ENCODE peak calls at places on chromosomes 1 and 21, in ten cellular contexts. P is suprapubic skin; O is mesendoderm; F is CD8-positive, alpha-beta T cell; V is upper lobe of right lung; Q is thoracic aorta; H is tibial artery; W is fibroblast of lung; I is heart left ventricle; E is cardiac muscle cell. G is an unnamed sample. For H3K4me1, the result is how much of the 10 kb centered on the place peaks cover.

GRCh38 chr1:210922666-210923065 is 211.3 kb downstream of the KCNH1 start:
- DNase-seq in P (no peak), O (no peak), F (no peak), V (no peak), Q (no peak), H (no peak), W (no peak), I (no peak), E (no peak), G (no peak)

GRCh38 chr21:37644666-37645065 is 271.6 kb downstream of the KCNJ6 start:
- DNase-seq in P (no peak), O (peak), F (no peak), V (no peak), Q (no peak), H (no peak), W (no peak), I (no peak), E (peak), G (no peak)

GRCh38 chr1:4027492-4028138 is 127.5 kb upstream of the C1orf174 start:
- DNase-seq in P (no peak), O (no peak), F (no peak), V (no peak), Q (no peak), H (no peak), W (no peak), I (no peak), E (no peak), G (no peak)

GRCh38 chr1:41151846-41152245 is 90.3 kb downstream of the SCMH1 start:
- DNase-seq in P (no peak), O (peak), F (no peak), V (no peak), Q (no peak), H (no peak), W (no peak), I (no peak), E (peak), G (no peak)

GRCh38 chr1:234851450-234852438 is 241.8 kb upstream of the IRF2BP2 start:
- DNase-seq in P (no peak), O (peak), F (no peak), V (no peak), Q (no peak), H (no peak), W (no peak), I (no peak), E (peak), G (no peak)

GRCh38 chr1:198326915-198327314 is 170.1 kb downstream of the NEK7 start:
- DNase-seq in P (no peak), O (no peak), F (no peak), V (no peak), Q (no peak), H (no peak), W (no peak), I (no peak), E (no peak), G (no peak)

GRCh38 chr1:76075877-76076276 is 1.3 kb downstream of the ST6GALNAC3 start:
- DNase-seq in P (no peak), O (no peak), F (no peak), V (no peak), Q (no peak), H (no peak), W (peak), I (no peak), E (peak), G (no peak)

GRCh38 chr1:185670187-185670627 is 64.0 kb upstream of the HMCN1 start:
- DNase-seq in P (no peak), O (peak), F (peak), V (no peak), Q (no peak), H (no peak), W (peak), I (peak), E (peak), G (peak)

GRCh38 chr1:46533179-46533864 is 18.1 kb downstream of the KNCN start:
- DNase-seq in P (no peak), O (no peak), F (peak), V (peak), Q (no peak), H (peak), W (peak), I (no peak), E (peak), G (no peak)

GRCh38 chr21:33112670-33113596 is 43.0 kb downstream of the OLIG1 start:
- DNase-seq in P (no peak), O (no peak), F (no peak), V (no peak), Q (no peak), H (no peak), W (no peak), I (no peak), E (no peak), G (no peak)

GRCh38 chr1:113405573-113405972 is 15.3 kb downstream of the MAGI3 start:
- DNase-seq in P (no peak), O (no peak), F (no peak), V (no peak), Q (no peak), H (no peak), W (no peak), I (no peak), E (no peak), G (no peak)

GRCh38 chr1:70205437-70206118 is at the start of gene LRRC40:
- DNase-seq in P (peak), O (peak), F (peak), V (peak), Q (peak), H (peak), W (peak), I (peak), E (peak), G (peak)

GRCh38 chr1:70205076-70205436 is 323 bp downstream of the LRRC40 start:
- DNase-seq in P (no peak), O (no peak), F (peak), V (no peak), Q (no peak), H (no peak), W (no peak), I (no peak), E (no peak), G (no peak)

GRCh38 chr1:70202173-70202758 is 3.1 kb downstream of the LRRC40 start:
- DNase-seq in P (no peak), O (no peak), F (no peak), V (no peak), Q (no peak), H (no peak), W (no peak), I (no peak), E (no peak), G (no peak)

GRCh38 chr1:70204139-70204538 is 1.2 kb downstream of the LRRC40 start:
- DNase-seq in P (no peak), O (no peak), F (no peak), V (no peak), Q (no peak), H (no peak), W (no peak), I (no peak), E (no peak), G (no peak)

GRCh38 chr1:70204578-70204977 is 801 bp downstream of the LRRC40 start:
- DNase-seq in P (no peak), O (peak), F (no peak), V (no peak), Q (no peak), H (no peak), W (peak), I (no peak), E (no peak), G (no peak)
- H3K4me1 ChIP-seq in P (under half), O (under half), F (under half), V (under half), Q (under half), H (under half), W (under half), I (under half), E (under half), G (under half)

GRCh38 chr1:2297246-2298011 is 69.3 kb downstream of the SKI start:
- DNase-seq in P (no peak), O (no peak), F (no peak), V (no peak), Q (no peak), H (no peak), W (no peak), I (no peak), E (no peak), G (no peak)

GRCh38 chr1:2300851-2301606 is 72.9 kb downstream of the SKI start:
- DNase-seq in P (peak), O (no peak), F (peak), V (peak), Q (peak), H (peak), W (peak), I (peak), E (peak), G (peak)

GRCh38 chr1:2301607-2302291 is 73.6 kb downstream of the SKI start:
- DNase-seq in P (no peak), O (no peak), F (no peak), V (no peak), Q (no peak), H (no peak), W (no peak), I (no peak), E (no peak), G (no peak)

GRCh38 chr1:2300004-2300771 is 72.1 kb downstream of the SKI start:
- DNase-seq in P (no peak), O (peak), F (peak), V (no peak), Q (no peak), H (no peak), W (no peak), I (no peak), E (no peak), G (no peak)

GRCh38 chr1:2298685-2299673 is 70.9 kb downstream of the SKI start:
- DNase-seq in P (no peak), O (no peak), F (no peak), V (peak), Q (no peak), H (no peak), W (peak), I (no peak), E (no peak), G (no peak)
- H3K4me1 ChIP-seq in P (half or more), O (under half), F (half or more), V (half or more), Q (under half), H (half or more), W (under half), I (under half), E (under half), G (half or more)

GRCh38 chr1:178275553-178275952 is 181.6 kb downstream of the RASAL2 start:
- DNase-seq in P (no peak), O (peak), F (no peak), V (no peak), Q (no peak), H (no peak), W (no peak), I (no peak), E (no peak), G (no peak)

GRCh38 chr1:178267646-178268094 is 173.8 kb downstream of the RASAL2 start:
- DNase-seq in P (no peak), O (peak), F (no peak), V (no peak), Q (no peak), H (no peak), W (no peak), I (no peak), E (peak), G (no peak)

GRCh38 chr1:178273707-178274410 is 180.0 kb downstream of the RASAL2 start:
- DNase-seq in P (no peak), O (peak), F (no peak), V (no peak), Q (no peak), H (no peak), W (no peak), I (no peak), E (no peak), G (no peak)

GRCh38 chr1:178275083-178275482 is 181.2 kb downstream of the RASAL2 start:
- DNase-seq in P (no peak), O (peak), F (no peak), V (no peak), Q (no peak), H (no peak), W (no peak), I (no peak), E (no peak), G (no peak)

DNA sequence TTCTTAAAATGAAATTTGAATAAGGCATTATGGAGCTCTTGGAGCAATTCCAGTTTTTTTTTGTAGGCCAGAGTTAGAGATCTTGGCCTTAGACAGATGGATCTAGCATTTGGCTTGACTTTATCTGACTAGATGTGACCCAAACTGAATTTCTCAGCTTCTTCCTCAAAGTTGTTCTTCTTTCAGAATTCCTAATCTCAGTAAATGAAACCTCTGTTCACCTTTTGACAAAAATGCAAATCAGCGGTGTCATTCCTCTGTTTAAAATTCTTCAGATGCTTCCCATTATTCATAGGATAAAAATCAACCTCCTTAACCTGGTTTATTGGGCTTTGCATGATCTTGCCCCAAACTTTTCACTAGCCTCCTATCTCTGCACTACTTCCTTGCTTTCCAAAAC is 177.6 kb downstream of the RASAL2 start:
- DNase-seq in P (no peak), O (no peak), F (no peak), V (no peak), Q (no peak), H (no peak), W (no peak), I (no peak), E (no peak), G (no peak)
- H3K4me1 ChIP-seq in P (under half), O (under half), F (under half), V (under half), Q (under half), H (under half), W (under half), I (under half), E (under half), G (under half)

GRCh38 chr1:236284291-236284711 is 2.5 kb upstream of the ERO1B start:
- DNase-seq in P (no peak), O (no peak), F (no peak), V (no peak), Q (no peak), H (no peak), W (no peak), I (no peak), E (no peak), G (no peak)

GRCh38 chr1:236281286-236282158 is at the start of gene ERO1B:
- DNase-seq in P (peak), O (peak), F (peak), V (peak), Q (peak), H (peak), W (peak), I (peak), E (peak), G (peak)

GRCh38 chr1:236282159-236282716 is 480 bp upstream of the ERO1B start:
- DNase-seq in P (no peak), O (no peak), F (peak), V (no peak), Q (no peak), H (no peak), W (peak), I (no peak), E (no peak), G (peak)

GRCh38 chr1:236280438-236281285 is 1.1 kb downstream of the ERO1B start:
- DNase-seq in P (no peak), O (peak), F (peak), V (no peak), Q (no peak), H (peak), W (no peak), I (no peak), E (no peak), G (no peak)

DNA sequence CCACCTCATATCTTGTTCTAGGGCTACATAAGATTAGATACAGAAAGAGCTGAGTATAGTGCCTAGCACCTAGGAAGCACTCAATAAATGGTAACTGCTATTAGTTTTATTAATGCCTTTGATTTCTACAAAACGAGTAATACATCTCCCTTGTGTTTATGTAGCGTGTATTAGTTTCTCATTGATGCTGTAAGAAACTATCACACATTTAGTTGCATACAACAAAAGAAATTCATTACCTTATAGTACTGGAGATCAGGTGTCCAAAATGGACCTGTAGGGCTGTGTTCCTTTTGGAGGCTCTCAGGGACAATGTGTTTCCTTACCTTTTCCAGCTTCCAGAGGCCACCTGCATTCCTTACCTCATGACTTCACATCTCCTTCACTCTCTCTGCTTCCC is 961 bp upstream of the ERO1B start:
- DNase-seq in P (no peak), O (no peak), F (no peak), V (no peak), Q (no peak), H (no peak), W (no peak), I (no peak), E (no peak), G (no peak)
- H3K4me1 ChIP-seq in P (under half), O (under half), F (under half), V (under half), Q (under half), H (under half), W (under half), I (under half), E (under half), G (under half)

GRCh38 chr1:152410599-152410998 is 3.5 kb downstream of the CRNN start:
- DNase-seq in P (no peak), O (no peak), F (no peak), V (peak), Q (no peak), H (no peak), W (no peak), I (no peak), E (peak), G (no peak)

GRCh38 chr1:152415454-152416227 is 1.6 kb upstream of the CRNN start:
- DNase-seq in P (no peak), O (no peak), F (no peak), V (no peak), Q (no peak), H (no peak), W (no peak), I (no peak), E (no peak), G (no peak)

GRCh38 chr1:152411846-152412245 is 2.2 kb downstream of the CRNN start:
- DNase-seq in P (no peak), O (no peak), F (no peak), V (no peak), Q (no peak), H (no peak), W (no peak), I (no peak), E (no peak), G (no peak)

GRCh38 chr1:152411144-152411543 is 2.9 kb downstream of the CRNN start:
- DNase-seq in P (no peak), O (no peak), F (no peak), V (peak), Q (no peak), H (no peak), W (no peak), I (no peak), E (no peak), G (no peak)

DNA sequence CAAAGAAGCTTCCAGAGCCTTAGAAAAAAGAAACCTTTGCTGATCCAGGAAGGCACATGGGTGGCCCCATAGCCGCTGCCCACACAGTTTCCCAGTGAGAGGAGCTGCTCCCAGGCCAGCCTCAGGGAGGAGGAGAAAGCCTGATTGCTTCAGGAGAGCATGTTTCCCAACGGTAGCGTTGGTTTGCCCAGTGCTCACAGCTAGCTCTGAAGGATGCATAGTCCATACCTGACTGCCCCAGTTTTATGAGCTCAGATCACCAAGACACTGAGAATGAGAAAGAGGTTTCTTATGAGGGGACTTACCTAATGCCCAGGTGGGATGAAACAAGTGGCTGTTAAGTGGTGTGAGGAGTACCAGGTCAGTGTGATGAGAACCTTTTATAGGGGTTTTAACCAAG is at the start of gene CRNN:
- DNase-seq in P (no peak), O (no peak), F (no peak), V (no peak), Q (no peak), H (no peak), W (no peak), I (no peak), E (no peak), G (no peak)
- H3K4me1 ChIP-seq in P (under half), O (under half), F (under half), V (under half), Q (under half), H (under half), W (under half), I (under half), E (under half), G (under half)

GRCh38 chr1:225692517-225692879 is 39.6 kb upstream of the ENAH start:
- DNase-seq in P (no peak), O (no peak), F (no peak), V (no peak), Q (no peak), H (peak), W (no peak), I (no peak), E (no peak), G (no peak)
- H3K4me1 ChIP-seq in P (under half), O (under half), F (under half), V (under half), Q (under half), H (half or more), W (under half), I (under half), E (under half), G (under half)

GRCh38 chr1:59577774-59578173 is 237.0 kb upstream of the HOOK1 start:
- DNase-seq in P (no peak), O (no peak), F (no peak), V (no peak), Q (no peak), H (no peak), W (no peak), I (no peak), E (no peak), G (no peak)
- H3K4me1 ChIP-seq in P (under half), O (under half), F (under half), V (under half), Q (under half), H (under half), W (under half), I (under half), E (under half), G (under half)

GRCh38 chr1:6419397-6419802 is 319 bp downstream of the HES2 start:
- DNase-seq in P (no peak), O (peak), F (no peak), V (no peak), Q (no peak), H (no peak), W (no peak), I (no peak), E (no peak), G (no peak)
- H3K4me1 ChIP-seq in P (half or more), O (under half), F (under half), V (under half), Q (under half), H (under half), W (under half), I (under half), E (under half), G (under half)